ENCODE peak calls at places on chromosomes 13 and 19, in five cellular contexts. U is heart left ventricle, B is HCT116, P is osteoblast, Q is fibroblast of lung. A is an unnamed sample.

GRCh38 chr13:49641810-49642291 is 13.5 kb downstream of the ARL11 start:
- DNase-seq in P (peak; percentile 90), Q (peak; percentile 96), U (peak; percentile 51), B (no peak), A (peak; percentile 35)

GRCh38 chr19:42111384-42111783 is 20.9 kb downstream of the POU2F2 start:
- DNase-seq in U (no peak), P (peak; percentile 94), B (no peak), Q (no peak), A (no peak)

GRCh38 chr19:56053596-56053995 is 67.0 kb downstream of the NLRP5 start:
- DNase-seq in U (no peak), B (no peak), P (no peak), Q (no peak), A (no peak)

GRCh38 chr19:54609356-54609791 is 15.9 kb downstream of the LILRA1 start:
- DNase-seq in U (peak; percentile 11), P (no peak), Q (no peak), B (no peak), A (no peak)

GRCh38 chr13:19561585-19561984 is 253 bp upstream of the TPTE2 start:
- DNase-seq in Q (no peak), B (no peak), U (no peak), P (no peak), A (no peak)

GRCh38 chr13:101649490-101650126 is 197.1 kb downstream of the ITGBL1 start:
- DNase-seq in Q (peak; percentile 88), P (no peak), U (no peak), B (no peak), A (peak; percentile 5)

GRCh38 chr19:5880604-5881078 is 10.3 kb upstream of the FUT5 start:
- DNase-seq in U (peak; percentile 78), Q (peak; percentile 66), P (peak; percentile 90), B (no peak), A (peak; percentile 84)

GRCh38 chr19:30236006-30236405 is 136.2 kb upstream of the ZNF536 start:
- DNase-seq in Q (no peak), B (no peak), U (no peak), P (no peak), A (no peak)

GRCh38 chr19:868458-869244 is 9.2 kb downstream of the CFD start:
- DNase-seq in P (no peak), B (no peak), U (no peak), Q (no peak), A (no peak)

GRCh38 chr13:24233351-24233901 is 72.9 kb downstream of the SPATA13 start:
- DNase-seq in U (no peak), B (no peak), Q (peak; percentile 70), P (no peak), A (peak; percentile 35)

GRCh38 chr13:41034382-41034781 is 15.3 kb upstream of the ELF1 start:
- DNase-seq in P (no peak), Q (no peak), U (no peak), B (no peak), A (no peak)

DNA sequence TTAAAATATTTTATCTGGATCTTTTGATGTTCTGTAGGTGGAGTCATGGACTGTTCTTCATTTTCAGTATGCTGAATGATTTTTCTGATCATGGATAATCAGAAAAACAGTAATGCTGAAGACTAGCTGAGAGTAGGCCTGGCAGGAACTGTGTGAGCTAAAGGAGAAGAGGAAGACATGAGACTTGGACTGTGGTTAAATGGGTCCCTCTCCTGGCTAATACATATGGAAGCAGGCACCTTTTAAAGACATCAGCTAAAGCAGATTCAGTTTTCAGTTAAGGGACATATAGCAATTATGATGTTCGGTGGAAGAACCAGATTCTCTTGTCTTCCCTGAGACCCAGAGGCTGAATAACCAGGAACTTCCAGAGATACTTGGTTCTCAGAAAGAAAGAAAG is 169.4 kb downstream of the OLFM4 start:
- DNase-seq in Q (no peak), U (no peak), B (no peak), P (no peak), A (no peak)
- TF ChIP-seq CTCF in Q (no peak), U (no peak), B (no peak), P (no peak), A (peak; percentile 29)

GRCh38 chr19:38831142-38831605 is 420 bp downstream of the ECH1 start:
- DNase-seq in B (no peak), Q (peak; percentile 94), U (peak; percentile 65), P (peak; percentile 97), A (peak; percentile 80)

GRCh38 chr19:38830039-38830733 is 1.4 kb downstream of the ECH1 start:
- DNase-seq in P (no peak), Q (peak; percentile 73), U (no peak), B (no peak), A (no peak)

DNA sequence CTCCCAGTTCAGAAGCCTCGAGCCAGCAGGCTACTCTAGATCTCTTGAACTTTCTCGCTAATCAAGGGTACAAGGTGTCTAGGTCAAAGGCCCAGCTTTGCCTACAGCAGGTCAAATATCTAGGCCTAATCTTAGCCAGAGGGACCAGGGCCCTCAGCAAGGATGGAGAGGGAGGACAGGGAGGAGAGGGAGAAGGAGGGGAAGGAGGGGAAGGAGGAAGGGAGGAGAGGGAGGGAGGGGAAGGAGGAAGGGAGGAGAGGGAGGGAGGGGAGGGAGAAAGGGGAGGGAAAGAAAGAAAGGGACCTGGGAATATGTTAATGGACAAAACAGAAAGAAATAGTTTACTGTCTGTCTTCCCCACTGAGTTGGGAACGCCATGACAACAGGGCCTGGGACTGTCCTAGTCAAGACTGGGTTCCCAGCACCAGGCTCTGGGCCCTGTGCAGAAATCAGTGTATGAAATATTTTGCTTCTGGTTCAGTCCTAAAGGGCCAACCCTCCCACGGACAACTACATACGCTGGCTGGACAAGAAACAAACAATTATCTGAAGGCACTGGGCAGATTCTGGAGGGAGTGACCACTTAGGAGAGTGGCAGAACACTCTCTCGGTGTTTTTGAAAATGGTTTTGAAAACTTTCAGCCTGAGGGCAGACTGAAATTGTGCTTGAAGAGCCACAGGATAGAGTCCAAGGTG is 4.6 kb downstream of the ECH1 start:
- DNase-seq in U (no peak), Q (no peak), P (no peak), B (no peak), A (no peak)
- H3K27ac ChIP-seq in U (no peak overlapping the region), Q (no peak overlapping the region), P (no peak overlapping the region), B (no peak overlapping the region), A (peak overlapping the region; percentile 72)

GRCh38 chr13:96141032-96141431 is 51.1 kb downstream of the HS6ST3 start:
- DNase-seq in U (no peak), P (no peak), Q (peak; percentile 41), B (no peak), A (peak; percentile 59)
- TF ChIP-seq CTCF in U (no peak), P (no peak), Q (peak; percentile 22), B (no peak), A (peak; percentile 51)

DNA sequence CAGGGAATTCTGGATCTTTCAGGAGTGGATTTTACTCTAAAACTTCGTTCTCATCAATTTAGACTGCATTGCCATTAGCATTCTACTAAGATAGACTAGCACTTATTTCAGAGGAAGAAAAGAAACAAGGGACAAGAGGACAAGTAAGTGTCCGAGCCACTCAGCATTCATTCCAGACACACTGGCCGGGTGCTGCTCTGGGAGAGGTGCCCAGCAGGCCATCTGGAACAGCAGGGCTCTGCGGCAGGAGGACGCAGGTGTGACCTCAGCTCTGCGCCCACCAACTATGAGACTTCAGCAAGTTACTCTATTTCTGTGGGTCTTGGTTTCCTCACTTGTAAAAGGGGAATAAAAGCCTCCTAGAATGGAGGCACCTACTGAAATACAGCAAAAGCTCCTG is 4.2 kb downstream of the EPS15L1 start:
- DNase-seq in B (no peak), Q (no peak), P (peak; percentile 65), U (peak; percentile 59), A (no peak)
- H3K27ac ChIP-seq in B (no peak overlapping the region), Q (no peak overlapping the region), P (no peak overlapping the region), U (peak overlapping the region; percentile 5), A (no peak overlapping the region)

GRCh38 chr13:53206455-53206854 is 177.8 kb downstream of the OLFM4 start:
- DNase-seq in P (no peak), B (no peak), U (no peak), Q (no peak), A (no peak)
- TF ChIP-seq CTCF in P (no peak), B (no peak), U (no peak), Q (peak; percentile 22), A (peak; percentile 53)

DNA sequence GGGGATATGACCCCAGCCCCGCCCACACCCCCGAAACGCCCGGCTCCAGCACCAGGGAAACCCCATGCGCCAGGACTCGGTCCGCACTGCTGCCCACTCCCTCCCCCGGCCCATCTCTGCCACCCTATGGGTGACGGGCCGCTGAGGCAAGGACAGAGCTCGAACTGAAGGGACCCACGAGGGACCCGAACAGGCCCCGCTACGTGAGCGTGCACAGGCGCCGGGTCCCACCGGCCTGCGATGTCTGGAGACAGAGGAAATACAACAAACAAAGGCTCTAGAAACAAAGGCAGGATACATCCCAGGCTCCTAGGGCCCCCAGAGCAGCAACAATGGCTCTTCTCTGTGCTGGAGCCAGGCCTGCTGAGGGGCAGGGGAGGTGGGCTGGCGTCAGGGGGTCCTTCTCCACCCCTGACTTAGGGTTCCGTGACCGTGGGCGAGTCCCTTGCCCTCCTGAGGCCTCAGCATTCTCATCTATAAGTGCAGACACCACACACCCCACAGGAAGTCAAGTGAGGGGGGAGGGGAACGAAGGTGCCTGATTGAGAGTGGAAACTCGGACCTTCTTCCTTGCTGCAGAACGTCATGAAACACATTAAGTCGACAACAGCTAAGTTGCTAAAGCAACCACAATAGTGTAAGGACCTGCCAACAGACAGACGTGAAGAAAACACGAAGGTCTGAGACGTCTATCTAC is 3.1 kb downstream of the ABHD17A start:
- DNase-seq in U (no peak), Q (no peak), B (no peak), P (peak; percentile 72), A (no peak)
- H3K27ac ChIP-seq in U (peak overlapping the region; percentile 65), Q (no peak overlapping the region), B (no peak overlapping the region), P (no peak overlapping the region), A (no peak overlapping the region)

GRCh38 chr13:47399599-47399998 is 502.7 kb upstream of the HTR2A start:
- DNase-seq in P (no peak), B (no peak), Q (no peak), U (no peak), A (no peak)
- TF ChIP-seq CTCF in P (no peak), B (no peak), Q (no peak), U (no peak), A (no peak)